ENCODE peak calls at places on chromosomes 13 and 19, in seven cellular contexts. O is gastrocnemius medialis, P is stomach, T is body of pancreas, J is IMR-90, H is uterus, E is testis. Y is an unnamed sample.

GRCh38 chr19:35013820-35014754 is 14.0 kb downstream of the GRAMD1A start:
- DNase-seq in T (peak), H (no peak), J (no peak), O (no peak), P (no peak), E (no peak), Y (no peak)

GRCh38 chr13:66532146-66532545 is 698.0 kb downstream of the PCDH9 start:
- DNase-seq in J (peak), H (no peak), P (no peak), E (no peak), T (no peak), O (no peak), Y (no peak)

GRCh38 chr19:45153339-45154063 is 7.3 kb downstream of the NKPD1 start:
- DNase-seq in E (peak), P (peak), H (no peak), T (peak), J (peak), O (no peak), Y (no peak)

GRCh38 chr19:48454150-48454730 is 1.1 kb upstream of the KCNJ14 start:
- DNase-seq in H (no peak), T (no peak), O (no peak), E (no peak), P (no peak), J (no peak), Y (no peak)

GRCh38 chr13:50905256-50905655 is 4.3 kb upstream of the RNASEH2B start:
- DNase-seq in J (no peak), T (no peak), E (no peak), P (no peak), H (no peak), O (no peak), Y (no peak)

GRCh38 chr13:95535243-95535642 is 17.3 kb upstream of the CLDN10 start:
- DNase-seq in O (peak), E (no peak), J (peak), P (no peak), T (peak), H (no peak), Y (no peak)

GRCh38 chr13:73266640-73267180 is 207.9 kb downstream of the KLF5 start:
- DNase-seq in E (no peak), J (no peak), T (no peak), O (no peak), H (no peak), P (no peak), Y (no peak)

GRCh38 chr13:32316030-32316344 is 679 bp downstream of the BRCA2 start:
- DNase-seq in O (no peak), J (no peak), E (no peak), T (no peak), P (peak), H (no peak), Y (no peak)

GRCh38 chr13:84574851-84575250 is 692.6 kb upstream of the SLITRK1 start:
- DNase-seq in H (no peak), O (no peak), P (no peak), J (peak), E (no peak), T (no peak), Y (no peak)

GRCh38 chr19:35563207-35563829 is at the start of gene ATP4A:
- DNase-seq in P (no peak), E (no peak), J (no peak), H (no peak), T (no peak), O (no peak), Y (no peak)

GRCh38 chr13:105410602-105411001 is 1124.9 kb downstream of the EFNB2 start:
- DNase-seq in P (peak), T (peak), J (peak), O (peak), E (peak), H (no peak), Y (peak)

GRCh38 chr19:32543107-32543900 is 37.7 kb upstream of the PDCD5 start:
- DNase-seq in E (no peak), T (no peak), O (no peak), J (peak), P (no peak), H (no peak), Y (peak)

GRCh38 chr19:42114412-42114811 is 17.8 kb downstream of the POU2F2 start:
- DNase-seq in T (peak), H (no peak), E (no peak), J (no peak), P (no peak), O (no peak), Y (no peak)

GRCh38 chr19:2790194-2790556 is 4.9 kb downstream of the THOP1 start:
- DNase-seq in P (no peak), E (no peak), H (no peak), T (no peak), O (no peak), J (no peak), Y (no peak)

GRCh38 chr19:2791876-2792275 is 6.6 kb downstream of the THOP1 start:
- DNase-seq in T (no peak), P (no peak), H (no peak), J (no peak), E (no peak), O (no peak), Y (no peak)

GRCh38 chr19:2793126-2793525 is 7.8 kb downstream of the THOP1 start:
- DNase-seq in E (no peak), J (no peak), H (no peak), T (no peak), P (no peak), O (no peak), Y (no peak)

GRCh38 chr19:2791440-2791839 is 6.1 kb downstream of the THOP1 start:
- DNase-seq in P (no peak), O (no peak), J (no peak), H (no peak), T (no peak), E (no peak), Y (no peak)

DNA sequence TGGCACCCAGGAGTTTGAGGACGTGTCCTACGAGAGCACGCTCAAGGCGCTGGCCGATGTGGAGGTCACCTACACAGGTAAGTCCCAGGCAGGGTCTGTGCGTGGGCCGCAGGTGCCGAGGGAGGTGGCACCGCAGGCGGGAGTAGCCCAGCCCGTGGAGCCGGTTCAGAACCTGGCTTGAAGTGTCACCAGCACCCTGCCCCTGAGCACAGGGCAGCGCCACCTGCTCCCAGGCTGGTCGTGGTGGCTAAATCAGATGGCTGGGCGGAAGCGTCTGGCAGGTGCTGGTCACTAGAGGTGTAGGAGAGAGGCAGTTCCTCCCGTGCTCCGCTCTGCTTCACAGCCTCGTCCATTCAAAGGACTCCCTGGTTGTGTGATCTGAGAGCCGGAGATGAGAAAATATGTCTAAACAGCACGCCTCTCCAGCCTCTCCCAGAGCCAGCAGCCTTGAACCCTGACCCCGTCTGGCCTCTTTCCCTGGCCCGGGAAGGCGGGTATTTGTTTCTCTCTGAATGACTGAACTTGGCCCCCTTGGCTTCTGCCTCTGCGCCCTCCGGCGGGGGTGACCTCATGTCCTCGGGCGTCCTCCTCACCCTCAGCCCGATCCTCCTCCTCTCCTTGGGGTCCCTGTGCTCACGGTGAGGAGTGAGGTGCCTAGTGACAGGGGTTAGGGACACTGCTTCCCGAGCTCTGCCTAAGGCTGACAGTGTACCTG is 5.4 kb downstream of the THOP1 start:
- DNase-seq in H (no peak), P (no peak), E (peak), O (no peak), J (no peak), T (no peak), Y (no peak)
- TF ChIP-seq POLR2A in H (no peak), P (no peak), E (no peak), O (no peak), J (no peak), T (no peak), Y (no peak)

DNA sequence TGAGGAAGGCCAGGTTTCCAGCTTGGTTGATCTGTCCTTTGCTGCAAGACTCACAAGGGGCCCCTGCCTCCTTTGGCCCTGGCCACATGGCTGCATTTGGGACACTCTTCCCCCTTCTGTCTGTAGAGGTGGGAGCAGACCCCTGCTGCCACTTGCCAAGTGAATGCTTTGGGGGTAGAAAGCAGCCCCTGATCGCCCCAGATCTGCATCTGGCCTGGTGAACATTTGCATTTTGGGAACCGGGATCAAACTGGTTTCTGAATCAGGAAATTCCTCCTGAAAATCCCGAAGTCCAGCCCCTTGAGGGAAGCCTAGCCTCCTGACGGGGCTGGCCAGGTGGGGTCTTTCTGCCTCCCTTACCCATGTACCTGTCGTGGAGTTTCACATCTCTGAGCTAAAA is 14.9 kb downstream of the DPF1 start:
- DNase-seq in H (no peak), O (no peak), J (no peak), P (no peak), E (no peak), T (no peak), Y (no peak)
- H3K4me3 ChIP-seq in H (no peak), O (peak), J (no peak), P (peak), E (peak), T (no peak), Y (no peak)

GRCh38 chr13:60654405-60654804 is 257.4 kb downstream of the TDRD3 start:
- DNase-seq in O (no peak), H (no peak), P (peak), J (no peak), E (peak), T (peak), Y (no peak)
- TF ChIP-seq CTCF in O (no peak), H (peak), P (no peak), J (peak), E (peak), T (peak), Y (no peak)

DNA sequence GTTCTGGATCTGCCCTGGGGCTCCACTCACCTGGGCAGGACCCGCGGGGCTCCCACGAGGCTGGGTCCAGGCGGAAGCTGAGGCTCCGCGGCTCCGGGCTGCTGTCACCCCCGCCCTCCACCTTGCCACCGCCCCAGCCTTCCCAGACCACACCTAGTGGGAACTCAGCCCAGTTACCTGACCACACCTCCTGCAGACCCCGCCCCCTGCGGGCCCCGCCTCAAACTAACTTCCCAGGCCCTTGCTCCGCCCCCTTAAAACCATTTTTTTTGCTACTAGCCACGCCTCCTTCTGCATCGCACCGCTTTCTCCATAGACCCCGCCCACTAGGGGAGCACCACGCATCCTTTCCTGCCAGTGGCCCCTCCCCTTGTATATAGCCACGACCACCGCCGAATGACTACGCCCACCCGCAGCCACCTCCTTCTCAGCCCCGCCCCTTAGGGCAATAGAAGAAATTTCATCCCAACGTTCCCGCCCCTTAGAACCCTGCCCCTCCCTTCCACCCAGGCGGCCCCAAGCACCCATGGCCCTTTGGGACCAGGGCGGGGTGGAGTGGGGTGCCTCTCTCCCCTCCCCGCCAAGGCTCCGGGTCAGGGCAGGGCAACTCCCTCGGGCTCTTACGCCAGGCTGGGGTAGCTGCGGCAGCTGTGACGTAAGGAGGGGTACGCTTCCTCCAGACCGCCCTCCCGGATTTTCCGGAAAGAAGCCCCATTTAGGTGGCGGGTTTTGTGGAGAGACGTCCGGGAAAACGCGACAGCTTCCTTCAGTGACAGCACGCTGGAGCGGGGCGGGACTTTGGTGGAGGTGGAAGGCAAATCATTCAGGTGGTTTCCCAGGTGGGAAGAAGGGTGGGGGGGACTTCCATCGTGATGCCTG is at the start of gene SH2D3A:
- DNase-seq in O (no peak), H (peak), P (peak), E (peak), J (peak), T (peak), Y (peak)
- TF ChIP-seq POLR2A in O (no peak), H (peak), P (peak), E (no peak), J (no peak), T (peak), Y (no peak)

DNA sequence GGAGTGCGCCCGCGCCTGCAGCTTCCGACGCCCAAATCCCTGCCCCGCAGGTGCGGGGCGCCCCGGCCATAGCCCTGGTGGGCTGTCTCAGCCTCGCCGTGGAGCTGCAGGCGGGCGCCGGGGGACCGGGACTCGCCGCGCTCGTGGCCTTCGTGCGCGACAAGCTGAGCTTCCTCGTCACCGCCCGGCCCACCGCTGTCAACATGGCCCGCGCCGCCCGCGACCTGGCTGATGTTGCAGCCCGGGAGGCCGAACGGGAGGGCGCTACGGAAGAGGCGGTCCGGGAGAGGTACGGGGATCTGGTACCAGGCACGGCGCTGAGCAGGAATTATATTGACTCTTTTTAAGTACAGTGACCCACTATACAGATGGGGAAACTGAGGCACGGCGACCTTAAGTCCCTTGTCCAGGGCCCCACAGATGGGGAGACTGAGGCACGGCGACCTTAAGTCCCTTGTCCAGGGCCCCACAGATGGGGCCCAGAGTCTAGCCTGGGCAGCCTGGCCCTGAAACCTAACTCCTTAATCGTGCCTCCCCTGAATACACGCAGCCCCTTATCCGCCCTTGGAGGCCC is 586 bp downstream of the MRI1 start:
- DNase-seq in O (no peak), H (no peak), J (no peak), P (peak), T (peak), E (no peak), Y (no peak)
- H3K4me3 ChIP-seq in O (peak), H (peak), J (peak), P (peak), T (peak), E (peak), Y (peak)

DNA sequence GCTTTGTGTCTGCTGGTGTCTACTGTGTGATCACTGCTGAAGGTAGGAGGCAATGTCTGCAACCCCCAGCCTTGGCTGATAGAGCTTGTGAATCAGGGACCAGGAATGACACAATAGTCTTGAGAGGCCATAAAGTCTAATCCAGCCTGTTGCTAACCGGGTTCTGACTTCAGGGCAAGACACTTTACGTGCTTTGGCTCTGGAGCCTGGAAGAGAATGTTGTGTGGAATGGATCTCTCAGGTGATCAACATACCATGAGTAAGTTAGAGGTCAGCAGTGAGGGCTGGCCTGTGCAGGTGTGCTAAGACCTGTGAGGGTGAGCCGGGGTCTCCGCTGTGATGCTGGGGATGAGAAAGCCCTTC is 5.6 kb downstream of the COL4A2 start:
- DNase-seq in E (no peak), J (peak), T (no peak), H (peak), O (no peak), P (no peak), Y (peak)
- TF ChIP-seq CTCF in E (no peak), J (peak), T (no peak), H (peak), O (no peak), P (no peak), Y (no peak)